ENCODE peak calls at places on chromosomes 6 and 20, in six cellular contexts. One of them, this sample, is unnamed.

GRCh38 chr6:165647041-165647440 is 16.0 kb downstream of the PDE10A start:
- DNase-seq in GM12865: no peak
- DNase-seq in NCI-H146: no peak
- DNase-seq in stimulated activated CD8-positive, alpha-beta memory T cell treated with anti-CD3 and anti-CD28 coated beads, Interleukin-15, amount 100 ng/mL, for 24 hours: no peak
- DNase-seq in thoracic aorta: no peak
- DNase-seq in Right ventricle myocardium superior: no peak
- DNase-seq in this sample: no peak

GRCh38 chr6:43604174-43604573 is 24.9 kb downstream of the GTPBP2 start:
- DNase-seq in GM12865: no peak
- DNase-seq in NCI-H146: no peak
- DNase-seq in stimulated activated CD8-positive, alpha-beta memory T cell treated with anti-CD3 and anti-CD28 coated beads, Interleukin-15, amount 100 ng/mL, for 24 hours: no peak
- DNase-seq in thoracic aorta: no peak
- DNase-seq in Right ventricle myocardium superior: no peak
- DNase-seq in this sample: no peak

GRCh38 chr6:82711992-82712788 is 348.6 kb downstream of the TPBG start:
- DNase-seq in GM12865: no peak
- DNase-seq in NCI-H146: no peak
- DNase-seq in stimulated activated CD8-positive, alpha-beta memory T cell treated with anti-CD3 and anti-CD28 coated beads, Interleukin-15, amount 100 ng/mL, for 24 hours: no peak
- DNase-seq in thoracic aorta: no peak
- DNase-seq in Right ventricle myocardium superior: no peak
- DNase-seq in this sample: no peak

GRCh38 chr20:55143605-55144004 is 668.2 kb downstream of the DOK5 start:
- DNase-seq in GM12865: no peak
- DNase-seq in NCI-H146: peak
- DNase-seq in stimulated activated CD8-positive, alpha-beta memory T cell treated with anti-CD3 and anti-CD28 coated beads, Interleukin-15, amount 100 ng/mL, for 24 hours: no peak
- DNase-seq in thoracic aorta: no peak
- DNase-seq in Right ventricle myocardium superior: no peak
- DNase-seq in this sample: no peak

GRCh38 chr6:17714177-17714576 is 7.5 kb upstream of the NUP153 start:
- DNase-seq in GM12865: no peak
- DNase-seq in NCI-H146: no peak
- DNase-seq in stimulated activated CD8-positive, alpha-beta memory T cell treated with anti-CD3 and anti-CD28 coated beads, Interleukin-15, amount 100 ng/mL, for 24 hours: no peak
- DNase-seq in thoracic aorta: no peak
- DNase-seq in Right ventricle myocardium superior: no peak
- DNase-seq in this sample: no peak

GRCh38 chr6:82909551-82909950 is 156.1 kb downstream of the UBE3D start:
- DNase-seq in GM12865: no peak
- DNase-seq in NCI-H146: no peak
- DNase-seq in stimulated activated CD8-positive, alpha-beta memory T cell treated with anti-CD3 and anti-CD28 coated beads, Interleukin-15, amount 100 ng/mL, for 24 hours: no peak
- DNase-seq in thoracic aorta: no peak
- DNase-seq in Right ventricle myocardium superior: no peak
- DNase-seq in this sample: no peak

GRCh38 chr6:87391334-87391733 is 16.4 kb upstream of the CFAP206 start:
- DNase-seq in GM12865: peak
- DNase-seq in NCI-H146: peak
- DNase-seq in stimulated activated CD8-positive, alpha-beta memory T cell treated with anti-CD3 and anti-CD28 coated beads, Interleukin-15, amount 100 ng/mL, for 24 hours: no peak
- DNase-seq in thoracic aorta: no peak
- DNase-seq in Right ventricle myocardium superior: no peak
- DNase-seq in this sample: no peak

GRCh38 chr6:22221211-22221610 is 75.6 kb downstream of the PRL start:
- DNase-seq in GM12865: no peak
- DNase-seq in NCI-H146: no peak
- DNase-seq in stimulated activated CD8-positive, alpha-beta memory T cell treated with anti-CD3 and anti-CD28 coated beads, Interleukin-15, amount 100 ng/mL, for 24 hours: no peak
- DNase-seq in thoracic aorta: no peak
- DNase-seq in Right ventricle myocardium superior: no peak
- DNase-seq in this sample: no peak

GRCh38 chr6:129717287-129717686 is 7.3 kb upstream of the ARHGAP18 start:
- DNase-seq in GM12865: no peak
- DNase-seq in NCI-H146: no peak
- DNase-seq in stimulated activated CD8-positive, alpha-beta memory T cell treated with anti-CD3 and anti-CD28 coated beads, Interleukin-15, amount 100 ng/mL, for 24 hours: no peak
- DNase-seq in thoracic aorta: no peak
- DNase-seq in Right ventricle myocardium superior: no peak
- DNase-seq in this sample: no peak

GRCh38 chr6:136161950-136162349 is 88.2 kb downstream of the MTFR2 start:
- DNase-seq in GM12865: no peak
- DNase-seq in NCI-H146: no peak
- DNase-seq in stimulated activated CD8-positive, alpha-beta memory T cell treated with anti-CD3 and anti-CD28 coated beads, Interleukin-15, amount 100 ng/mL, for 24 hours: no peak
- DNase-seq in thoracic aorta: no peak
- DNase-seq in Right ventricle myocardium superior: no peak
- DNase-seq in this sample: no peak

GRCh38 chr6:21103626-21104224 is 489.8 kb upstream of the SOX4 start:
- DNase-seq in GM12865: no peak
- DNase-seq in NCI-H146: peak
- DNase-seq in stimulated activated CD8-positive, alpha-beta memory T cell treated with anti-CD3 and anti-CD28 coated beads, Interleukin-15, amount 100 ng/mL, for 24 hours: no peak
- DNase-seq in thoracic aorta: no peak
- DNase-seq in Right ventricle myocardium superior: no peak
- DNase-seq in this sample: no peak

GRCh38 chr20:50317644-50318043 is 127.0 kb downstream of the CEBPB start:
- DNase-seq in GM12865: no peak
- DNase-seq in NCI-H146: peak
- DNase-seq in stimulated activated CD8-positive, alpha-beta memory T cell treated with anti-CD3 and anti-CD28 coated beads, Interleukin-15, amount 100 ng/mL, for 24 hours: no peak
- DNase-seq in thoracic aorta: no peak
- DNase-seq in Right ventricle myocardium superior: no peak
- DNase-seq in this sample: no peak

GRCh38 chr6:4809999-4810918 is 34.1 kb downstream of the CDYL start:
- DNase-seq in GM12865: no peak
- DNase-seq in NCI-H146: no peak
- DNase-seq in stimulated activated CD8-positive, alpha-beta memory T cell treated with anti-CD3 and anti-CD28 coated beads, Interleukin-15, amount 100 ng/mL, for 24 hours: no peak
- DNase-seq in thoracic aorta: no peak
- DNase-seq in Right ventricle myocardium superior: no peak
- DNase-seq in this sample: no peak

GRCh38 chr20:4086771-4087677 is 71.7 kb upstream of the RNF24 start:
- DNase-seq in GM12865: no peak
- DNase-seq in NCI-H146: no peak
- DNase-seq in stimulated activated CD8-positive, alpha-beta memory T cell treated with anti-CD3 and anti-CD28 coated beads, Interleukin-15, amount 100 ng/mL, for 24 hours: no peak
- DNase-seq in thoracic aorta: no peak
- DNase-seq in Right ventricle myocardium superior: no peak
- DNase-seq in this sample: no peak

GRCh38 chr6:77876300-77876699 is 223.5 kb downstream of the MEI4 start:
- DNase-seq in GM12865: no peak
- DNase-seq in NCI-H146: no peak
- DNase-seq in stimulated activated CD8-positive, alpha-beta memory T cell treated with anti-CD3 and anti-CD28 coated beads, Interleukin-15, amount 100 ng/mL, for 24 hours: no peak
- DNase-seq in thoracic aorta: no peak
- DNase-seq in Right ventricle myocardium superior: no peak
- DNase-seq in this sample: no peak

GRCh38 chr6:1771324-1771723 is 161.6 kb downstream of the FOXC1 start:
- DNase-seq in GM12865: peak
- DNase-seq in NCI-H146: peak
- DNase-seq in stimulated activated CD8-positive, alpha-beta memory T cell treated with anti-CD3 and anti-CD28 coated beads, Interleukin-15, amount 100 ng/mL, for 24 hours: no peak
- DNase-seq in thoracic aorta: no peak
- DNase-seq in Right ventricle myocardium superior: no peak
- DNase-seq in this sample: peak

GRCh38 chr6:89412071-89413005 is at the start of gene RRAGD:
- DNase-seq in GM12865: peak
- DNase-seq in NCI-H146: peak
- DNase-seq in stimulated activated CD8-positive, alpha-beta memory T cell treated with anti-CD3 and anti-CD28 coated beads, Interleukin-15, amount 100 ng/mL, for 24 hours: no peak
- DNase-seq in thoracic aorta: peak
- DNase-seq in Right ventricle myocardium superior: peak
- DNase-seq in this sample: peak

GRCh38 chr6:158286413-158286812 is 25.9 kb upstream of the TULP4 start:
- DNase-seq in GM12865: no peak
- DNase-seq in NCI-H146: no peak
- DNase-seq in stimulated activated CD8-positive, alpha-beta memory T cell treated with anti-CD3 and anti-CD28 coated beads, Interleukin-15, amount 100 ng/mL, for 24 hours: no peak
- DNase-seq in thoracic aorta: no peak
- DNase-seq in Right ventricle myocardium superior: no peak
- DNase-seq in this sample: no peak

GRCh38 chr6:129104131-129104530 is 221.2 kb downstream of the LAMA2 start:
- DNase-seq in GM12865: no peak
- DNase-seq in NCI-H146: no peak
- DNase-seq in stimulated activated CD8-positive, alpha-beta memory T cell treated with anti-CD3 and anti-CD28 coated beads, Interleukin-15, amount 100 ng/mL, for 24 hours: no peak
- DNase-seq in thoracic aorta: no peak
- DNase-seq in Right ventricle myocardium superior: no peak
- DNase-seq in this sample: no peak

GRCh38 chr6:109059591-109060021 is 35.0 kb downstream of the SESN1 start:
- DNase-seq in GM12865: peak
- DNase-seq in NCI-H146: no peak
- DNase-seq in stimulated activated CD8-positive, alpha-beta memory T cell treated with anti-CD3 and anti-CD28 coated beads, Interleukin-15, amount 100 ng/mL, for 24 hours: no peak
- DNase-seq in thoracic aorta: no peak
- DNase-seq in Right ventricle myocardium superior: no peak
- DNase-seq in this sample: no peak

GRCh38 chr6:118656822-118657451 is 5.5 kb upstream of the CEP85L start:
- DNase-seq in GM12865: no peak
- DNase-seq in NCI-H146: no peak
- DNase-seq in stimulated activated CD8-positive, alpha-beta memory T cell treated with anti-CD3 and anti-CD28 coated beads, Interleukin-15, amount 100 ng/mL, for 24 hours: no peak
- DNase-seq in thoracic aorta: no peak
- DNase-seq in Right ventricle myocardium superior: no peak
- DNase-seq in this sample: peak

GRCh38 chr6:23532227-23532626 is 593.8 kb upstream of the NRSN1 start:
- DNase-seq in GM12865: no peak
- DNase-seq in NCI-H146: no peak
- DNase-seq in stimulated activated CD8-positive, alpha-beta memory T cell treated with anti-CD3 and anti-CD28 coated beads, Interleukin-15, amount 100 ng/mL, for 24 hours: no peak
- DNase-seq in thoracic aorta: no peak
- DNase-seq in Right ventricle myocardium superior: no peak
- DNase-seq in this sample: no peak

GRCh38 chr6:157487110-157487773 is 106.3 kb downstream of the ZDHHC14 start:
- DNase-seq in GM12865: no peak
- DNase-seq in NCI-H146: no peak
- DNase-seq in stimulated activated CD8-positive, alpha-beta memory T cell treated with anti-CD3 and anti-CD28 coated beads, Interleukin-15, amount 100 ng/mL, for 24 hours: no peak
- DNase-seq in thoracic aorta: no peak
- DNase-seq in Right ventricle myocardium superior: no peak
- DNase-seq in this sample: no peak

GRCh38 chr6:162922816-162923215 is 195.0 kb downstream of the PACRG start:
- DNase-seq in GM12865: no peak
- DNase-seq in NCI-H146: no peak
- DNase-seq in stimulated activated CD8-positive, alpha-beta memory T cell treated with anti-CD3 and anti-CD28 coated beads, Interleukin-15, amount 100 ng/mL, for 24 hours: no peak
- DNase-seq in thoracic aorta: no peak
- DNase-seq in Right ventricle myocardium superior: no peak
- DNase-seq in this sample: no peak

GRCh38 chr6:45923831-45924391 is 91.7 kb downstream of the CLIC5 start:
- DNase-seq in GM12865: peak
- DNase-seq in NCI-H146: no peak
- DNase-seq in stimulated activated CD8-positive, alpha-beta memory T cell treated with anti-CD3 and anti-CD28 coated beads, Interleukin-15, amount 100 ng/mL, for 24 hours: no peak
- DNase-seq in thoracic aorta: no peak
- DNase-seq in Right ventricle myocardium superior: no peak
- DNase-seq in this sample: no peak

GRCh38 chr20:25117961-25118360 is 36.0 kb upstream of the VSX1 start:
- DNase-seq in GM12865: no peak
- DNase-seq in NCI-H146: no peak
- DNase-seq in stimulated activated CD8-positive, alpha-beta memory T cell treated with anti-CD3 and anti-CD28 coated beads, Interleukin-15, amount 100 ng/mL, for 24 hours: no peak
- DNase-seq in thoracic aorta: no peak
- DNase-seq in Right ventricle myocardium superior: no peak
- DNase-seq in this sample: no peak

This sample was measured in Jurkat, Clone E6-1.